ENCODE peak calls at places on chromosomes 1 and 21, in seven cellular contexts. Y is lung, O is suprapubic skin, H is prostate gland, Z is AG09309, B is gastrocnemius medialis, K is endothelial cell of umbilical vein. P is an unnamed sample.

GRCh38 chr1:51088474-51088873 is 13.6 kb upstream of the C1orf185 start:
- DNase-seq in O (no peak), Y (no peak), K (peak), H (no peak), B (no peak), Z (no peak), P (peak)

GRCh38 chr1:9316512-9316911 is 23.8 kb downstream of the SPSB1 start:
- DNase-seq in H (no peak), O (no peak), B (no peak), K (no peak), Y (no peak), Z (no peak), P (no peak)

GRCh38 chr1:41842282-41842681 is 76.4 kb downstream of the HIVEP3 start:
- DNase-seq in O (no peak), K (no peak), H (no peak), Z (no peak), Y (no peak), B (no peak), P (no peak)

GRCh38 chr1:187003353-187003752 is 174.6 kb downstream of the PLA2G4A start:
- DNase-seq in Z (no peak), K (no peak), O (no peak), Y (no peak), B (no peak), H (no peak), P (no peak)

GRCh38 chr1:183070923-183071618 is 47.9 kb downstream of the LAMC1 start:
- DNase-seq in O (no peak), B (no peak), Y (no peak), Z (no peak), K (peak), H (no peak), P (peak)

GRCh38 chr1:90952906-90953305 is 68.9 kb downstream of the ZNF644 start:
- DNase-seq in K (no peak), B (no peak), O (no peak), H (no peak), Z (no peak), Y (no peak), P (no peak)

GRCh38 chr1:101314244-101314643 is 77.4 kb downstream of the S1PR1 start:
- DNase-seq in B (no peak), K (no peak), Z (no peak), O (no peak), H (no peak), Y (no peak), P (peak)

GRCh38 chr1:162175393-162175792 is 105.9 kb downstream of the NOS1AP start:
- DNase-seq in Y (no peak), K (peak), O (no peak), H (no peak), Z (no peak), B (no peak), P (no peak)

GRCh38 chr1:106975944-106976343 is 80.5 kb upstream of the PRMT6 start:
- DNase-seq in K (no peak), Z (no peak), O (no peak), Y (no peak), B (no peak), H (no peak), P (no peak)

GRCh38 chr1:29520571-29521437 is 284.5 kb downstream of the PTPRU start:
- DNase-seq in H (no peak), B (no peak), Z (no peak), Y (no peak), K (no peak), O (peak), P (no peak)

GRCh38 chr1:225762444-225762843 is 15.2 kb upstream of the SRP9 start:
- DNase-seq in B (no peak), H (no peak), Y (no peak), Z (no peak), O (no peak), K (no peak), P (no peak)

GRCh38 chr21:46153259-46154154 is 1.9 kb downstream of the FTCD start:
- DNase-seq in O (peak), K (peak), B (no peak), H (peak), Y (no peak), Z (no peak), P (peak)

GRCh38 chr1:211610779-211611556 is 32.0 kb upstream of the SLC30A1 start:
- DNase-seq in H (no peak), K (no peak), O (no peak), Y (no peak), Z (no peak), B (no peak), P (peak)

GRCh38 chr1:110155878-110156522 is 5.7 kb downstream of the SLC6A17 start:
- DNase-seq in H (peak), O (no peak), K (peak), B (no peak), Z (no peak), Y (peak), P (peak)

GRCh38 chr1:230708631-230709580 is 5.0 kb downstream of the AGT start:
- DNase-seq in K (no peak), Y (no peak), O (peak), Z (no peak), H (no peak), B (peak), P (no peak)

GRCh38 chr1:48761986-48762385 is 14.7 kb downstream of the BEND5 start:
- DNase-seq in H (no peak), O (no peak), K (no peak), Y (no peak), Z (no peak), B (no peak), P (peak)

GRCh38 chr1:209855623-209856022 is 27.9 kb downstream of the UTP25 start:
- DNase-seq in Z (no peak), K (no peak), Y (no peak), H (no peak), O (no peak), B (no peak), P (no peak)

GRCh38 chr1:147497826-147498225 is 43.5 kb upstream of the BCL9 start:
- DNase-seq in H (no peak), O (no peak), Z (no peak), K (no peak), Y (no peak), B (no peak), P (no peak)

GRCh38 chr1:115980998-115981993 is 5.0 kb downstream of the SLC22A15 start:
- DNase-seq in K (peak), B (no peak), Z (peak), O (no peak), Y (no peak), H (no peak), P (no peak)

GRCh38 chr1:212917858-212918257 is 32.5 kb upstream of the VASH2 start:
- DNase-seq in Y (no peak), K (no peak), B (no peak), H (no peak), O (no peak), Z (no peak), P (no peak)

GRCh38 chr1:212915245-212916091 is 34.9 kb upstream of the VASH2 start:
- DNase-seq in O (no peak), H (no peak), Z (no peak), K (peak), B (no peak), Y (no peak), P (no peak)

GRCh38 chr1:212917134-212917485 is 33.2 kb upstream of the VASH2 start:
- DNase-seq in Y (no peak), B (no peak), O (no peak), K (no peak), Z (no peak), H (no peak), P (no peak)

GRCh38 chr1:212916395-212917133 is 33.8 kb upstream of the VASH2 start:
- DNase-seq in H (peak), K (peak), B (no peak), Y (peak), O (no peak), Z (no peak), P (peak)

DNA sequence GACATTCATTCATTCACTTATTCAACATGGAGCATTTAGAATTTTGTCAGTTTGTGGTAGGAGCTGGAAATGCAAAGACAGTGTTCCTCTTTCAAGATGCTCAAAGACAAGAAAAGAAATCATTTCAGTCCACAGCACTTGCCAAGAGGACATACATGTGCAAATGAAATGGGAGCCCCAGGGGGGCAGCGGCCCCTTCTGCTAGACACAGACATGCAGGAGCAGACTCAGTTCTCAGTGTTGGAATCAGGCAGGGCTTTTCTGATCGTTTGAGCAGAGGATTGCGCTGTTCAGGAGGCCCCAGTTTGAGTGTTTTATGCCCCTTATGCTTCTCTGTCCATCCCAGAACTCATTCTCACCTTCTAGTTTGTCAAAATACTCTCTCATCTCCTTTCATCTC is 35.6 kb upstream of the VASH2 start:
- DNase-seq in Y (no peak), B (no peak), O (no peak), K (no peak), H (no peak), Z (no peak), P (no peak)
- TF ChIP-seq CTCF in Y (no peak), B (no peak), O (no peak), K (no peak), H (no peak), Z (no peak), P (no peak)

GRCh38 chr1:229397762-229398161 is 36.1 kb downstream of the ACTA1 start:
- DNase-seq in Z (no peak), Y (no peak), O (no peak), B (no peak), K (no peak), H (no peak), P (no peak)
- H3K4me3 ChIP-seq in Z (no peak), Y (no peak), O (no peak), B (no peak), K (no peak), H (no peak), P (no peak)

GRCh38 chr21:24450119-24450518 is 1157.2 kb downstream of the MRPL39 start:
- DNase-seq in K (no peak), H (no peak), O (no peak), Z (no peak), B (no peak), Y (no peak), P (no peak)

GRCh38 chr21:24445517-24445916 is 1161.8 kb downstream of the MRPL39 start:
- DNase-seq in H (no peak), B (no peak), Y (no peak), O (no peak), K (no peak), Z (no peak), P (no peak)

DNA sequence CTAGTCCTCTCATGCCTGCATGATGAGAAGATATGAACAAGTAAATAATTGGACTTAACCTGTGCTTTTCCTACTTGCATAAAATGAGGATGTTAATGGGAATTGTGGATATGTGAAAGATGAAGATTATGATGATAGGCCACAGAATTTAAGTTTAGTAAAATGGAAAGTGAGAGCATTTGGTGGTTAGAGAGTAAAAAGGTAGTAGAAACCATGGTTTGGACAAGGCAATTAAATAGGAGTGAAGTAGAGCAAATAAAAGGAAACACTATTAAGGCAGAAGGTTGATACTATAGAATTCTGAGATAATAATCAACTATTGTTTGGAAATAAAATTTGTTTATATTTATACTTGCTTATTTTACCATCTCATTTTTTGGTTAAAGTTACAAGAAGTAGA is 1162.5 kb downstream of the MRPL39 start:
- DNase-seq in O (no peak), B (no peak), K (no peak), Y (no peak), Z (no peak), H (no peak), P (no peak)
- TF ChIP-seq CTCF in O (no peak), B (no peak), K (no peak), Y (no peak), Z (no peak), H (no peak), P (no peak)

GRCh38 chr1:37606481-37607263 is 10.9 kb upstream of the GNL2 start:
- DNase-seq in Y (no peak), K (no peak), O (no peak), H (no peak), B (no peak), Z (peak), P (peak)
- H3K4me3 ChIP-seq in Y (no peak), K (no peak), O (no peak), H (no peak), B (no peak), Z (no peak), P (no peak)